ENCODE peak calls at places on chromosomes 6 and 20, in four cellular contexts. One of them, this sample, is unnamed.
A peak's percentile ranks its signal among the peaks of the same experiment; 100 is the strongest.

GRCh38 chr20:24948939-24949679 is at the start of gene CST7:
- DNase-seq in aorta: no peak
- DNase-seq in osteoblast: no peak
- DNase-seq in dorsolateral prefrontal cortex: no peak
- DNase-seq in this sample: no peak

GRCh38 chr20:22799687-22800086 is 215.3 kb upstream of the FOXA2 start:
- DNase-seq in aorta: no peak
- DNase-seq in osteoblast: no peak
- DNase-seq in dorsolateral prefrontal cortex: no peak
- DNase-seq in this sample: no peak

GRCh38 chr20:32017711-32018251 is 7.5 kb downstream of the CCM2L start:
- DNase-seq in aorta: peak; percentile 62
- DNase-seq in osteoblast: peak; percentile 86
- DNase-seq in dorsolateral prefrontal cortex: no peak
- DNase-seq in this sample: no peak

GRCh38 chr6:148934534-148934933 is 187.7 kb downstream of the UST start:
- DNase-seq in aorta: no peak
- DNase-seq in osteoblast: peak; percentile 69
- DNase-seq in dorsolateral prefrontal cortex: no peak
- DNase-seq in this sample: no peak

GRCh38 chr6:96836579-96837137 is 619 bp downstream of the GPR63 start:
- DNase-seq in aorta: no peak
- DNase-seq in osteoblast: no peak
- DNase-seq in dorsolateral prefrontal cortex: no peak
- DNase-seq in this sample: no peak

GRCh38 chr6:87702589-87702945 is 534 bp upstream of the AKIRIN2 start:
- DNase-seq in aorta: no peak
- DNase-seq in osteoblast: no peak
- DNase-seq in dorsolateral prefrontal cortex: no peak
- DNase-seq in this sample: no peak

GRCh38 chr6:5671162-5671561 is 335.6 kb downstream of the NRN1 start:
- DNase-seq in aorta: no peak
- DNase-seq in osteoblast: peak; percentile 6
- DNase-seq in dorsolateral prefrontal cortex: no peak
- DNase-seq in this sample: peak; percentile 10

GRCh38 chr6:63598001-63598250 is 25.6 kb downstream of the LOC128125822 start:
- DNase-seq in aorta: no peak
- DNase-seq in osteoblast: no peak
- DNase-seq in dorsolateral prefrontal cortex: no peak
- DNase-seq in this sample: no peak

GRCh38 chr20:16569218-16570153 is 3.8 kb downstream of the KIF16B start:
- DNase-seq in aorta: no peak
- DNase-seq in osteoblast: no peak
- DNase-seq in dorsolateral prefrontal cortex: no peak
- DNase-seq in this sample: no peak

GRCh38 chr20:9218412-9219001 is 149.6 kb downstream of the PLCB4 start:
- DNase-seq in aorta: no peak
- DNase-seq in osteoblast: peak; percentile 82
- DNase-seq in dorsolateral prefrontal cortex: no peak
- DNase-seq in this sample: no peak
- H3K27ac ChIP-seq in aorta: no peak overlapping the region
- H3K27ac ChIP-seq in osteoblast: no peak overlapping the region
- H3K27ac ChIP-seq in dorsolateral prefrontal cortex: peak overlapping the region; percentile 49
- H3K27ac ChIP-seq in this sample: no peak overlapping the region

GRCh38 chr6:80440496-80441160 is 334.2 kb downstream of the BCKDHB start:
- DNase-seq in aorta: no peak
- DNase-seq in osteoblast: no peak
- DNase-seq in dorsolateral prefrontal cortex: no peak
- DNase-seq in this sample: no peak

GRCh38 chr6:80436663-80437062 is 330.2 kb downstream of the BCKDHB start:
- DNase-seq in aorta: no peak
- DNase-seq in osteoblast: peak; percentile 30
- DNase-seq in dorsolateral prefrontal cortex: no peak
- DNase-seq in this sample: no peak

GRCh38 chr6:80437186-80437585 is 330.7 kb downstream of the BCKDHB start:
- DNase-seq in aorta: no peak
- DNase-seq in osteoblast: peak; percentile 22
- DNase-seq in dorsolateral prefrontal cortex: no peak
- DNase-seq in this sample: no peak

GRCh38 chr6:80438728-80439127 is 332.3 kb downstream of the BCKDHB start:
- DNase-seq in aorta: no peak
- DNase-seq in osteoblast: peak; percentile 79
- DNase-seq in dorsolateral prefrontal cortex: no peak
- DNase-seq in this sample: peak; percentile 79

GRCh38 chr6:80439721-80440488 is 333.4 kb downstream of the BCKDHB start:
- DNase-seq in aorta: no peak
- DNase-seq in osteoblast: no peak
- DNase-seq in dorsolateral prefrontal cortex: no peak
- DNase-seq in this sample: peak; percentile 78
- H3K27ac ChIP-seq in aorta: no peak overlapping the region
- H3K27ac ChIP-seq in osteoblast: no peak overlapping the region
- H3K27ac ChIP-seq in dorsolateral prefrontal cortex: no peak overlapping the region
- H3K27ac ChIP-seq in this sample: peak overlapping the region; percentile 98

GRCh38 chr20:4113546-4113945 is 98.2 kb upstream of the RNF24 start:
- DNase-seq in aorta: no peak
- DNase-seq in osteoblast: no peak
- DNase-seq in dorsolateral prefrontal cortex: no peak
- DNase-seq in this sample: no peak

GRCh38 chr20:4110885-4111284 is 95.5 kb upstream of the RNF24 start:
- DNase-seq in aorta: no peak
- DNase-seq in osteoblast: no peak
- DNase-seq in dorsolateral prefrontal cortex: no peak
- DNase-seq in this sample: no peak

GRCh38 chr20:4112490-4113420 is 97.4 kb upstream of the RNF24 start:
- DNase-seq in aorta: no peak
- DNase-seq in osteoblast: no peak
- DNase-seq in dorsolateral prefrontal cortex: no peak
- DNase-seq in this sample: no peak

GRCh38 chr20:4109587-4109986 is 94.2 kb upstream of the RNF24 start:
- DNase-seq in aorta: no peak
- DNase-seq in osteoblast: no peak
- DNase-seq in dorsolateral prefrontal cortex: no peak
- DNase-seq in this sample: no peak

GRCh38 chr20:4111440-4112411 is 96.4 kb upstream of the RNF24 start:
- DNase-seq in aorta: no peak
- DNase-seq in osteoblast: no peak
- DNase-seq in dorsolateral prefrontal cortex: no peak
- DNase-seq in this sample: no peak
- H3K27ac ChIP-seq in aorta: no peak overlapping the region
- H3K27ac ChIP-seq in osteoblast: no peak overlapping the region
- H3K27ac ChIP-seq in dorsolateral prefrontal cortex: no peak overlapping the region
- H3K27ac ChIP-seq in this sample: no peak overlapping the region

DNA sequence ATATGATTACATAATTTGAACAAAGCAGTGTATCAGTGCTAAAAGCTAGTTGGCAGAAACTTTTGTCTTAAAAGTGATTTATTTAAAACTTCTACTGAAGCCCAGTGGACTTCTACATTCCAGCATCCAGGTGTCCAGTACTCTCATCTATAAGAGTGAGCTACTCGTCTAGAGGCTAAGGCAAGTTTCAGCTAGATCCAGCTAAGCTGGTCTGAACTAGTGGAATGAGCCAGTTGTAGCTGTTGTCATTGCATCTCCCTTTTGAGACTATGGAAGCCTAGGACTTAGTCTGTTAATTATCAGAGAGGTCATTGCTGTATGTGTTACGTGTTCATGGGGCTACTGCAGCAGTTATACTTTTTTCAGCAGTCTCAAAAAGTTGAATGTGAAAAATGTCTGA is 165.1 kb downstream of the ZFAND3 start:
- DNase-seq in aorta: no peak
- DNase-seq in osteoblast: no peak
- DNase-seq in dorsolateral prefrontal cortex: no peak
- DNase-seq in this sample: no peak
- H3K27ac ChIP-seq in aorta: no peak overlapping the region
- H3K27ac ChIP-seq in osteoblast: no peak overlapping the region
- H3K27ac ChIP-seq in dorsolateral prefrontal cortex: no peak overlapping the region
- H3K27ac ChIP-seq in this sample: no peak overlapping the region

DNA sequence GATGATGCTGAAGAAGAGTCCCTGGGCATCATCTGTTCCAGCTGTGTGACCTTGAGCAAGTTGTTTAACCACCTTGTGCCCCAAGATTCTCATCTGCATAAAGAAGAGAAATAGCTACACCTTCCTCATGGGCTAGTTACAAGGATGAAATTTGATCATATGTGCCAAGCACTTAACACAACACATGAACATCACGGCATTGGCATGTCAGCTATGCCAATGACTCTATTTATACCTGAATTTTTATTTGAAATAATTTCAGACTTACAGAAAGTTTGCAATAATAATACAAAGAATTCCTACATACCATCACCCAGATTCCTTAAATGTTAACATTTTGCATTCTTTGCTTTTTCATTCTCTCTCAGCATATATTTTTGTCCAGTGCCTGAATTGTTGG is 21.0 kb upstream of the TCF15 start:
- DNase-seq in aorta: no peak
- DNase-seq in osteoblast: no peak
- DNase-seq in dorsolateral prefrontal cortex: no peak
- DNase-seq in this sample: no peak
- H3K27ac ChIP-seq in aorta: no peak overlapping the region
- H3K27ac ChIP-seq in osteoblast: no peak overlapping the region
- H3K27ac ChIP-seq in dorsolateral prefrontal cortex: no peak overlapping the region
- H3K27ac ChIP-seq in this sample: no peak overlapping the region